ENCODE peak calls at places on chromosome 6, in nine cellular contexts. One of them, this sample, is unnamed.

GRCh38 chr6:13813011-13813410 is 1.3 kb downstream of the MCUR1 start:
- DNase-seq in CD8-positive, alpha-beta memory T cell: no peak
- DNase-seq in cardiac fibroblast: no peak
- DNase-seq in cardiac muscle cell: no peak
- DNase-seq in pancreas: no peak
- DNase-seq in body of pancreas: no peak
- DNase-seq in upper lobe of right lung: no peak
- DNase-seq in heart right ventricle: no peak
- DNase-seq in fibroblast of mammary gland: no peak
- DNase-seq in this sample: no peak

GRCh38 chr6:53439556-53439955 is 90.8 kb upstream of the ELOVL5 start:
- DNase-seq in CD8-positive, alpha-beta memory T cell: no peak
- DNase-seq in cardiac fibroblast: peak
- DNase-seq in cardiac muscle cell: no peak
- DNase-seq in pancreas: no peak
- DNase-seq in body of pancreas: no peak
- DNase-seq in upper lobe of right lung: no peak
- DNase-seq in heart right ventricle: no peak
- DNase-seq in fibroblast of mammary gland: peak
- DNase-seq in this sample: no peak

GRCh38 chr6:960356-960755 is 267.4 kb upstream of the EXOC2 start:
- DNase-seq in CD8-positive, alpha-beta memory T cell: no peak
- DNase-seq in cardiac fibroblast: no peak
- DNase-seq in cardiac muscle cell: no peak
- DNase-seq in pancreas: no peak
- DNase-seq in body of pancreas: no peak
- DNase-seq in upper lobe of right lung: no peak
- DNase-seq in heart right ventricle: no peak
- DNase-seq in fibroblast of mammary gland: no peak
- DNase-seq in this sample: no peak

GRCh38 chr6:150600302-150601017 is 775 bp downstream of the PLEKHG1 start:
- DNase-seq in CD8-positive, alpha-beta memory T cell: peak
- DNase-seq in cardiac fibroblast: peak
- DNase-seq in cardiac muscle cell: peak
- DNase-seq in pancreas: peak
- DNase-seq in body of pancreas: peak
- DNase-seq in upper lobe of right lung: peak
- DNase-seq in heart right ventricle: peak
- DNase-seq in fibroblast of mammary gland: peak
- DNase-seq in this sample: peak

GRCh38 chr6:66986940-66987339 is 1279.9 kb upstream of the EYS start:
- DNase-seq in CD8-positive, alpha-beta memory T cell: no peak
- DNase-seq in cardiac fibroblast: no peak
- DNase-seq in cardiac muscle cell: no peak
- DNase-seq in pancreas: no peak
- DNase-seq in body of pancreas: no peak
- DNase-seq in upper lobe of right lung: no peak
- DNase-seq in heart right ventricle: no peak
- DNase-seq in fibroblast of mammary gland: no peak
- DNase-seq in this sample: no peak

GRCh38 chr6:11537229-11538048 is at the start of gene TMEM170B:
- DNase-seq in CD8-positive, alpha-beta memory T cell: peak
- DNase-seq in cardiac fibroblast: peak
- DNase-seq in cardiac muscle cell: peak
- DNase-seq in pancreas: peak
- DNase-seq in body of pancreas: peak
- DNase-seq in upper lobe of right lung: peak
- DNase-seq in heart right ventricle: peak
- DNase-seq in fibroblast of mammary gland: peak
- DNase-seq in this sample: peak

GRCh38 chr6:76330031-76330430 is 257.6 kb upstream of the IMPG1 start:
- DNase-seq in CD8-positive, alpha-beta memory T cell: no peak
- DNase-seq in cardiac fibroblast: no peak
- DNase-seq in cardiac muscle cell: no peak
- DNase-seq in pancreas: no peak
- DNase-seq in body of pancreas: no peak
- DNase-seq in upper lobe of right lung: no peak
- DNase-seq in heart right ventricle: no peak
- DNase-seq in fibroblast of mammary gland: no peak
- DNase-seq in this sample: no peak

GRCh38 chr6:21595265-21595950 is 1.9 kb downstream of the SOX4 start:
- DNase-seq in CD8-positive, alpha-beta memory T cell: peak
- DNase-seq in cardiac fibroblast: peak
- DNase-seq in cardiac muscle cell: peak
- DNase-seq in pancreas: peak
- DNase-seq in body of pancreas: peak
- DNase-seq in upper lobe of right lung: peak
- DNase-seq in heart right ventricle: peak
- DNase-seq in fibroblast of mammary gland: peak
- DNase-seq in this sample: no peak

GRCh38 chr6:44076366-44077200 is 50.7 kb downstream of the MRPL14 start:
- DNase-seq in CD8-positive, alpha-beta memory T cell: no peak
- DNase-seq in cardiac fibroblast: no peak
- DNase-seq in cardiac muscle cell: peak
- DNase-seq in pancreas: peak
- DNase-seq in body of pancreas: peak
- DNase-seq in upper lobe of right lung: peak
- DNase-seq in heart right ventricle: no peak
- DNase-seq in fibroblast of mammary gland: no peak
- DNase-seq in this sample: no peak

GRCh38 chr6:44078219-44078794 is 48.9 kb downstream of the MRPL14 start:
- DNase-seq in CD8-positive, alpha-beta memory T cell: no peak
- DNase-seq in cardiac fibroblast: no peak
- DNase-seq in cardiac muscle cell: no peak
- DNase-seq in pancreas: no peak
- DNase-seq in body of pancreas: no peak
- DNase-seq in upper lobe of right lung: no peak
- DNase-seq in heart right ventricle: no peak
- DNase-seq in fibroblast of mammary gland: no peak
- DNase-seq in this sample: no peak

GRCh38 chr6:44078795-44079671 is 48.2 kb downstream of the MRPL14 start:
- DNase-seq in CD8-positive, alpha-beta memory T cell: peak
- DNase-seq in cardiac fibroblast: peak
- DNase-seq in cardiac muscle cell: peak
- DNase-seq in pancreas: peak
- DNase-seq in body of pancreas: peak
- DNase-seq in upper lobe of right lung: no peak
- DNase-seq in heart right ventricle: peak
- DNase-seq in fibroblast of mammary gland: peak
- DNase-seq in this sample: peak

GRCh38 chr6:44076016-44076365 is 51.3 kb downstream of the MRPL14 start:
- DNase-seq in CD8-positive, alpha-beta memory T cell: no peak
- DNase-seq in cardiac fibroblast: no peak
- DNase-seq in cardiac muscle cell: no peak
- DNase-seq in pancreas: no peak
- DNase-seq in body of pancreas: no peak
- DNase-seq in upper lobe of right lung: no peak
- DNase-seq in heart right ventricle: no peak
- DNase-seq in fibroblast of mammary gland: no peak
- DNase-seq in this sample: no peak

DNA sequence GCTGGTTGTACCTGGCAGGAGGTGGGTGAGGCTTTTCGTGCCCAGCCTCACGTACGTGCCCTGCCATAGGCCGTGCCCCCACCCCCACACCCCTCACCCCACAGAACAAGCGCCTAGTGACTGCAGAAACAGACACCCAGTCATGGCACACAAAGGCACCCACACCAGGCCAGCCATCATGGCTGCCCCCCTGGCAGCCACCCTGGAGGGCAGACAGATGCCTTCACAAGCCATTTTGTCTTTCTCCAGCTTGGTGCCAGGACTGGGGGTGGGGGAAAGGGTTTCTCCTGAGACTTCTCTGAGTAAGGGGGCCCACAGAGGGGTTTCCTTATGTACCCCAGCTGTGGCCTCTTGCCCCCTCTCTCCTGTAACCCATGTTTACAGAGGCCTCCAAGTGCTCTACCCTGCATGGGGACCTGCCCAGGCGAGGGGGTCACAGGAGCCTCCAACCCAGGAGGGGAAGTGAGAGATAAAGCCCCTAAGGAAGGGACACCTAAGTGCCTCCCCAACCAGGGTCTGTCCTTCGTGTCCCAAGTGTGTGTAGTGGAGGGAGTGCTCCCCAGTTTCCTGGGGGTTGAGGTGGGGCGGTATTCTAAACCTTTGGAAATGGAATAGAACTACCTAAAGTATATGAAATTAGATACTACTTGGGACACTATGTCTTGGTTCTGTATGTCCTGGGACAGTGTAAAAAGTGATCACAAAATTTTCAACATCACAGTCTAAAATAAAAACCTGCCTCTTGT is 49.9 kb downstream of the MRPL14 start:
- DNase-seq in CD8-positive, alpha-beta memory T cell: no peak
- DNase-seq in cardiac fibroblast: no peak
- DNase-seq in cardiac muscle cell: no peak
- DNase-seq in pancreas: no peak
- DNase-seq in body of pancreas: no peak
- DNase-seq in upper lobe of right lung: no peak
- DNase-seq in heart right ventricle: no peak
- DNase-seq in fibroblast of mammary gland: no peak
- DNase-seq in this sample: no peak
- H3K4me3 ChIP-seq in CD8-positive, alpha-beta memory T cell: no peak
- H3K4me3 ChIP-seq in cardiac fibroblast: no peak
- H3K4me3 ChIP-seq in cardiac muscle cell: no peak
- H3K4me3 ChIP-seq in pancreas: no peak
- H3K4me3 ChIP-seq in body of pancreas: no peak
- H3K4me3 ChIP-seq in upper lobe of right lung: no peak
- H3K4me3 ChIP-seq in heart right ventricle: no peak
- H3K4me3 ChIP-seq in fibroblast of mammary gland: no peak
- H3K4me3 ChIP-seq in this sample: no peak

GRCh38 chr6:158818008-158818579 is 1.1 kb downstream of the EZR start:
- DNase-seq in CD8-positive, alpha-beta memory T cell: peak
- DNase-seq in cardiac fibroblast: peak
- DNase-seq in cardiac muscle cell: peak
- DNase-seq in pancreas: peak
- DNase-seq in body of pancreas: peak
- DNase-seq in upper lobe of right lung: peak
- DNase-seq in heart right ventricle: peak
- DNase-seq in fibroblast of mammary gland: peak
- DNase-seq in this sample: no peak

GRCh38 chr6:158817298-158818007 is 1.7 kb downstream of the EZR start:
- DNase-seq in CD8-positive, alpha-beta memory T cell: peak
- DNase-seq in cardiac fibroblast: no peak
- DNase-seq in cardiac muscle cell: peak
- DNase-seq in pancreas: peak
- DNase-seq in body of pancreas: peak
- DNase-seq in upper lobe of right lung: peak
- DNase-seq in heart right ventricle: peak
- DNase-seq in fibroblast of mammary gland: no peak
- DNase-seq in this sample: no peak

GRCh38 chr6:158819213-158819976 is at the start of gene EZR:
- DNase-seq in CD8-positive, alpha-beta memory T cell: peak
- DNase-seq in cardiac fibroblast: peak
- DNase-seq in cardiac muscle cell: peak
- DNase-seq in pancreas: peak
- DNase-seq in body of pancreas: peak
- DNase-seq in upper lobe of right lung: peak
- DNase-seq in heart right ventricle: peak
- DNase-seq in fibroblast of mammary gland: peak
- DNase-seq in this sample: peak

GRCh38 chr6:158818580-158819212 is 472 bp downstream of the EZR start:
- DNase-seq in CD8-positive, alpha-beta memory T cell: peak
- DNase-seq in cardiac fibroblast: peak
- DNase-seq in cardiac muscle cell: peak
- DNase-seq in pancreas: peak
- DNase-seq in body of pancreas: peak
- DNase-seq in upper lobe of right lung: peak
- DNase-seq in heart right ventricle: peak
- DNase-seq in fibroblast of mammary gland: peak
- DNase-seq in this sample: peak

DNA sequence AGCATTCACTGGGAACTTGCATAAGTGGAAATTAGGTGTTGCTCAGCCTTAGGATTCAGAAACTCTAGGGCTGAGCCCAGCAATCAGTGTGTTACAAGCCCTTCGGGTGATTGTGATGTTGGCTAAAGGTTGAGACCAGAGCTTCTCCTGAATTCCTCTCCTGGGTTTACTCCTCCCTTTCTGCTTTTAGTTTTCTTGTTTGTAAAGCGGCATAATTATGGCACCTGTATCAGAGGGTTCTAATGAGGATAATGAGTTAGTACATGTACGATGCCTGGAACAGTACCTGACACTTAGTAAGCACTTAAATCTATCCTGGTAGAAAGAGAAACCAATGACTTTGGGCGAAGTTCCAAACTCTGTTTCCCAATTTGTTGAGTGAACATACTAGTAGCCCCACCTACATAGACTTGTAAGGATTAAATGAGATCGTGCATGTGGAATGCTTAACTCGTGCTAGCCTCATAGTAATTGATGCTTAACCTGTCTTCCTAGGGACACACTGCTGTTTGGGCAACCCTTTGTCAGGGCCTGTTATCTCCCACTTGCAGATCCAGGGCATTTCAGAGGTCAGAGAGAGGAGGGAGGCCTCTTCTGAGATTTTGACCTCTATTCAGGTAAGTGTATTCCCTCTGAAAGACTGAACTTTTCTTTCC is 937 bp upstream of the EZR start:
- DNase-seq in CD8-positive, alpha-beta memory T cell: no peak
- DNase-seq in cardiac fibroblast: peak
- DNase-seq in cardiac muscle cell: no peak
- DNase-seq in pancreas: no peak
- DNase-seq in body of pancreas: peak
- DNase-seq in upper lobe of right lung: no peak
- DNase-seq in heart right ventricle: no peak
- DNase-seq in fibroblast of mammary gland: peak
- DNase-seq in this sample: no peak
- H3K4me3 ChIP-seq in CD8-positive, alpha-beta memory T cell: no peak
- H3K4me3 ChIP-seq in cardiac fibroblast: no peak
- H3K4me3 ChIP-seq in cardiac muscle cell: no peak
- H3K4me3 ChIP-seq in pancreas: no peak
- H3K4me3 ChIP-seq in body of pancreas: no peak
- H3K4me3 ChIP-seq in upper lobe of right lung: peak
- H3K4me3 ChIP-seq in heart right ventricle: peak
- H3K4me3 ChIP-seq in fibroblast of mammary gland: no peak
- H3K4me3 ChIP-seq in this sample: no peak

DNA sequence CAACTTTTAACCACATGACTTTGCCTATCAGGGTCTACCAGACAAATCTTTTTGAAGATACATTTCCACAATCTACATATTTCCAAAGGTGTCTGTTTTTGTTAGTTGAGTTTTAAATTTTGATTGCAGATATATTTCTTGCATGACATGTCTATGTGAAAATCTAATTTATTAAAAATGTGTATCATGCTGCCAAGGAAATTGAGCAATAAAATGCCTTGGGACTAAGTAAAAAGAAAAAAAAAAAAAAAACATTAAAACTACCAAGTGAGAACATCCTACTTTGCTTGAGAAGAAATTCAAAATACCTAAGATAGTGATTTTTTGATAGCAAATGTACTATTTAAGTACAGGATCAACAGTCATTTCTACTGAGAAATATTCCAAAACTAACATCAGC is 17.7 kb downstream of the SLC17A5 start:
- DNase-seq in CD8-positive, alpha-beta memory T cell: no peak
- DNase-seq in cardiac fibroblast: peak
- DNase-seq in cardiac muscle cell: no peak
- DNase-seq in pancreas: no peak
- DNase-seq in body of pancreas: no peak
- DNase-seq in upper lobe of right lung: no peak
- DNase-seq in heart right ventricle: no peak
- DNase-seq in fibroblast of mammary gland: no peak
- DNase-seq in this sample: no peak
- H3K4me3 ChIP-seq in CD8-positive, alpha-beta memory T cell: no peak
- H3K4me3 ChIP-seq in cardiac fibroblast: no peak
- H3K4me3 ChIP-seq in cardiac muscle cell: no peak
- H3K4me3 ChIP-seq in pancreas: no peak
- H3K4me3 ChIP-seq in body of pancreas: no peak
- H3K4me3 ChIP-seq in upper lobe of right lung: no peak
- H3K4me3 ChIP-seq in heart right ventricle: no peak
- H3K4me3 ChIP-seq in fibroblast of mammary gland: no peak
- H3K4me3 ChIP-seq in this sample: no peak

DNA sequence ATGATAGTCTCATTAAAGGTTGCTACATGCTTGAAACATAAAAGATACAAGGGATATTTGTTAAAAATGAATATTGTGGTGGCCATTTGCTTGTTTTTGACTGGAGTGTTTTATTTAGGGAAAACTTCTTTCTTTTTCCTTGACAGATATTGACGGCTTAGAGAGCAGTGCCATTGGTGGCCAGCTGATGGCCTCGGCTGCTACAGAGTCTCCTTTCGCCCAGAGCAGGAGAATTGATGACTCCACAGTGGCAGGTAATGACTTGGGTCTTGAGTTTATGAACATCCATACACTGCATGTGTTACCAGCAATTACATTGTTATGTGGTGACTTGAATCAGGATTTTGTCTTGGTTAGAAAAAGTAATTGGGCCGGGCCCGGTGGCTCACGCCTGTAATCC is 67.5 kb upstream of the PBOV1 start:
- DNase-seq in CD8-positive, alpha-beta memory T cell: no peak
- DNase-seq in cardiac fibroblast: no peak
- DNase-seq in cardiac muscle cell: no peak
- DNase-seq in pancreas: no peak
- DNase-seq in body of pancreas: no peak
- DNase-seq in upper lobe of right lung: no peak
- DNase-seq in heart right ventricle: no peak
- DNase-seq in fibroblast of mammary gland: no peak
- DNase-seq in this sample: no peak
- H3K4me3 ChIP-seq in CD8-positive, alpha-beta memory T cell: no peak
- H3K4me3 ChIP-seq in cardiac fibroblast: no peak
- H3K4me3 ChIP-seq in cardiac muscle cell: no peak
- H3K4me3 ChIP-seq in pancreas: no peak
- H3K4me3 ChIP-seq in body of pancreas: no peak
- H3K4me3 ChIP-seq in upper lobe of right lung: no peak
- H3K4me3 ChIP-seq in heart right ventricle: no peak
- H3K4me3 ChIP-seq in fibroblast of mammary gland: no peak
- H3K4me3 ChIP-seq in this sample: no peak

This sample was measured in Jurkat, Clone E6-1.